ENCODE peak calls at places on chromosomes 12 and 14, in six cellular contexts. H is Calu3; M is NCI-H460; J is T follicular helper cell; T is activated naive CD4-positive, alpha-beta T cell; B is stimulated activated naive CD8-positive, alpha-beta T cell treated with anti-CD3 and anti-CD28 coated beads, Interleukin-15, Interleukin-2, amounts not matched to agents 100 U/mL and 50 U/mL, for 24 hours. A is an unnamed sample.

GRCh38 chr12:94207467-94208432 is 59.4 kb downstream of the PLXNC1 start:
- DNase-seq in T (no peak), J (no peak), H (no peak), B (peak; percentile 43), M (peak; percentile 14), A (no peak)

GRCh38 chr12:55760663-55761062 is 17.7 kb downstream of the GDF11 start:
- DNase-seq in J (no peak), B (no peak), M (no peak), T (no peak), H (no peak), A (no peak)

GRCh38 chr12:93136243-93137015 is 207.3 kb upstream of the EEA1 start:
- DNase-seq in B (no peak), J (no peak), T (no peak), M (no peak), H (no peak), A (no peak)

GRCh38 chr12:10381912-10382628 is 7.8 kb downstream of the KLRK1 start:
- DNase-seq in B (no peak), M (no peak), J (no peak), H (no peak), T (no peak), A (no peak)

GRCh38 chr14:97120204-97121120 is 323.3 kb downstream of the VRK1 start:
- DNase-seq in H (no peak), M (no peak), T (no peak), J (no peak), B (peak; percentile 51), A (no peak)

GRCh38 chr12:67807808-67808207 is 159.3 kb downstream of the DYRK2 start:
- DNase-seq in H (no peak), J (no peak), M (no peak), B (no peak), T (no peak), A (no peak)

GRCh38 chr14:61596985-61597384 is 98.3 kb upstream of the HIF1A start:
- DNase-seq in T (no peak), H (no peak), M (no peak), J (no peak), B (no peak), A (peak; percentile 69)

GRCh38 chr12:44873898-44874297 is 2.2 kb downstream of the NELL2 start:
- DNase-seq in H (no peak), J (no peak), B (no peak), T (no peak), M (no peak), A (no peak)

GRCh38 chr12:6871052-6871957 is 1.8 kb downstream of the SPSB2 start:
- DNase-seq in T (no peak), H (peak; percentile 74), B (peak; percentile 63), J (no peak), M (no peak), A (no peak)

GRCh38 chr14:52117433-52117832 is 48.6 kb upstream of the NID2 start:
- DNase-seq in J (no peak), M (no peak), H (no peak), B (no peak), T (no peak), A (no peak)

GRCh38 chr14:77183896-77184295 is 2.3 kb downstream of the TMEM63C start:
- DNase-seq in T (no peak), M (no peak), H (no peak), J (no peak), B (no peak), A (no peak)

GRCh38 chr14:104797112-104798044 is 1.8 kb upstream of the AKT1 start:
- DNase-seq in M (no peak), J (no peak), T (no peak), H (no peak), B (no peak), A (no peak)

GRCh38 chr14:35944847-35945246 is 118.7 kb downstream of the BRMS1L start:
- DNase-seq in T (no peak), J (no peak), B (peak; percentile 26), H (peak; percentile 62), M (peak; percentile 3), A (no peak)

GRCh38 chr12:114687269-114687605 is 3.3 kb upstream of the TBX3 start:
- DNase-seq in J (no peak), B (no peak), T (no peak), H (no peak), M (no peak), A (no peak)

GRCh38 chr12:56115329-56115728 is 1.1 kb upstream of the RPL41 start:
- DNase-seq in H (peak; percentile 45), T (no peak), J (no peak), B (no peak), M (no peak), A (no peak)

GRCh38 chr12:42396473-42397259 is 70.7 kb downstream of the PPHLN1 start:
- DNase-seq in H (no peak), T (no peak), M (no peak), B (no peak), J (no peak), A (no peak)

GRCh38 chr14:71803539-71804260 is 128.5 kb upstream of the RGS6 start:
- DNase-seq in B (no peak), J (no peak), H (peak; percentile 2), T (no peak), M (peak; percentile 35), A (no peak)

GRCh38 chr12:115398311-115398781 is 714.4 kb upstream of the TBX3 start:
- DNase-seq in H (no peak), M (peak; percentile 80), T (no peak), B (no peak), J (no peak), A (no peak)

GRCh38 chr12:124762791-124763593 is 100.7 kb downstream of the SCARB1 start:
- DNase-seq in T (no peak), H (no peak), J (no peak), B (peak; percentile 52), M (no peak), A (no peak)

GRCh38 chr14:45287609-45288008 is 34.6 kb upstream of the MIS18BP1 start:
- DNase-seq in H (no peak), J (no peak), M (no peak), B (no peak), T (no peak), A (no peak)

GRCh38 chr14:70130498-70130897 is 58.3 kb downstream of the SLC8A3 start:
- DNase-seq in B (no peak), T (no peak), H (no peak), M (no peak), J (no peak), A (no peak)

GRCh38 chr14:26594148-26594547 is 3.7 kb downstream of the NOVA1 start:
- DNase-seq in T (no peak), B (no peak), H (no peak), J (no peak), M (no peak), A (no peak)

GRCh38 chr14:56733396-56733795 is 76.9 kb downstream of the OTX2 start:
- DNase-seq in M (no peak), J (no peak), B (no peak), T (no peak), H (no peak), A (no peak)

GRCh38 chr12:14554281-14555008 is 13.2 kb downstream of the PLBD1 start:
- DNase-seq in J (no peak), M (peak; percentile 5), H (peak; percentile 86), T (no peak), B (no peak), A (no peak)

GRCh38 chr14:101077511-101078074 is 174.1 kb upstream of the RTL1 start:
- DNase-seq in T (no peak), B (peak; percentile 9), M (no peak), J (no peak), H (no peak), A (no peak)

GRCh38 chr12:2447861-2448260 is 346.9 kb upstream of the FKBP4 start:
- DNase-seq in B (no peak), M (no peak), J (no peak), H (no peak), T (no peak), A (no peak)

GRCh38 chr14:24921903-24922302 is 128.0 kb downstream of the STXBP6 start:
- DNase-seq in B (no peak), M (no peak), T (no peak), H (no peak), J (no peak), A (no peak)

GRCh38 chr12:66117242-66117641 is 13.3 kb downstream of the LLPH start:
- DNase-seq in B (no peak), J (no peak), M (peak; percentile 24), T (no peak), H (no peak), A (no peak)

GRCh38 chr12:25997401-25997973 is 39.0 kb downstream of the RASSF8 start:
- DNase-seq in M (peak; percentile 16), B (no peak), J (no peak), T (no peak), H (no peak), A (no peak)

GRCh38 chr14:97554597-97554996 is 757.4 kb downstream of the VRK1 start:
- DNase-seq in T (no peak), H (no peak), J (no peak), M (no peak), B (no peak), A (no peak)

GRCh38 chr12:19810213-19810612 is 370.9 kb downstream of the AEBP2 start:
- DNase-seq in B (no peak), H (no peak), M (no peak), J (no peak), T (no peak), A (no peak)

GRCh38 chr12:116771651-116772050 is 33.5 kb downstream of the RNFT2 start:
- DNase-seq in J (no peak), T (no peak), H (no peak), M (no peak), B (no peak), A (no peak)

GRCh38 chr14:51993274-51993673 is 3.9 kb downstream of the RTRAF start:
- DNase-seq in B (no peak), H (no peak), M (no peak), T (no peak), J (no peak), A (no peak)

GRCh38 chr12:44154128-44154527 is 318.2 kb downstream of the TMEM117 start:
- DNase-seq in B (no peak), H (no peak), T (no peak), J (no peak), M (no peak), A (no peak)

GRCh38 chr12:28096649-28097048 is 93.6 kb upstream of the CCDC91 start:
- DNase-seq in H (no peak), T (no peak), J (no peak), M (no peak), B (no peak), A (no peak)

GRCh38 chr12:53193040-53193439 is 12.3 kb upstream of the CSAD start:
- DNase-seq in M (no peak), J (no peak), H (no peak), B (no peak), T (no peak), A (no peak)